ENCODE peak calls at places on chromosomes 12 and 14, in nine cellular contexts. One of them, this sample, is unnamed.

GRCh38 chr12:82896979-82897378 is 210.3 kb downstream of the TMTC2 start:
- DNase-seq in MCF 10A: peak
- DNase-seq in cardiac fibroblast: peak
- DNase-seq in NCI-H1417: no peak
- DNase-seq in psoas muscle: no peak
- DNase-seq in CD4-positive, alpha-beta T cell: no peak
- DNase-seq in H9: no peak
- DNase-seq in CD8-positive, alpha-beta T cell: no peak
- DNase-seq in T-helper 9 cell: no peak
- DNase-seq in this sample: no peak

GRCh38 chr12:49912345-49912744 is 8.6 kb upstream of the FAIM2 start:
- DNase-seq in MCF 10A: no peak
- DNase-seq in cardiac fibroblast: no peak
- DNase-seq in NCI-H1417: no peak
- DNase-seq in psoas muscle: peak
- DNase-seq in CD4-positive, alpha-beta T cell: no peak
- DNase-seq in H9: peak
- DNase-seq in CD8-positive, alpha-beta T cell: no peak
- DNase-seq in T-helper 9 cell: no peak
- DNase-seq in this sample: no peak

GRCh38 chr14:69316449-69317391 is 56.8 kb downstream of the GALNT16 start:
- DNase-seq in MCF 10A: peak
- DNase-seq in cardiac fibroblast: peak
- DNase-seq in NCI-H1417: no peak
- DNase-seq in psoas muscle: peak
- DNase-seq in CD4-positive, alpha-beta T cell: no peak
- DNase-seq in H9: peak
- DNase-seq in CD8-positive, alpha-beta T cell: no peak
- DNase-seq in T-helper 9 cell: no peak
- DNase-seq in this sample: peak

GRCh38 chr12:31491819-31492598 is 98.9 kb downstream of the DENND5B start:
- DNase-seq in MCF 10A: peak
- DNase-seq in cardiac fibroblast: peak
- DNase-seq in NCI-H1417: no peak
- DNase-seq in psoas muscle: no peak
- DNase-seq in CD4-positive, alpha-beta T cell: no peak
- DNase-seq in H9: no peak
- DNase-seq in CD8-positive, alpha-beta T cell: no peak
- DNase-seq in T-helper 9 cell: no peak
- DNase-seq in this sample: peak

GRCh38 chr14:91412939-91413338 is 4.7 kb downstream of the CCDC88C start:
- DNase-seq in MCF 10A: no peak
- DNase-seq in cardiac fibroblast: no peak
- DNase-seq in NCI-H1417: no peak
- DNase-seq in psoas muscle: no peak
- DNase-seq in CD4-positive, alpha-beta T cell: no peak
- DNase-seq in H9: no peak
- DNase-seq in CD8-positive, alpha-beta T cell: no peak
- DNase-seq in T-helper 9 cell: no peak
- DNase-seq in this sample: no peak

GRCh38 chr12:57887631-57888406 is 41.3 kb upstream of the CTDSP2 start:
- DNase-seq in MCF 10A: peak
- DNase-seq in cardiac fibroblast: peak
- DNase-seq in NCI-H1417: peak
- DNase-seq in psoas muscle: no peak
- DNase-seq in CD4-positive, alpha-beta T cell: no peak
- DNase-seq in H9: peak
- DNase-seq in CD8-positive, alpha-beta T cell: no peak
- DNase-seq in T-helper 9 cell: no peak
- DNase-seq in this sample: peak

GRCh38 chr12:128259556-128260070 is 7.4 kb upstream of the TMEM132C start:
- DNase-seq in MCF 10A: no peak
- DNase-seq in cardiac fibroblast: peak
- DNase-seq in NCI-H1417: peak
- DNase-seq in psoas muscle: no peak
- DNase-seq in CD4-positive, alpha-beta T cell: no peak
- DNase-seq in H9: peak
- DNase-seq in CD8-positive, alpha-beta T cell: no peak
- DNase-seq in T-helper 9 cell: no peak
- DNase-seq in this sample: no peak

GRCh38 chr14:94362614-94363133 is 25.7 kb downstream of the SERPINA1 start:
- DNase-seq in MCF 10A: no peak
- DNase-seq in cardiac fibroblast: no peak
- DNase-seq in NCI-H1417: no peak
- DNase-seq in psoas muscle: no peak
- DNase-seq in CD4-positive, alpha-beta T cell: no peak
- DNase-seq in H9: no peak
- DNase-seq in CD8-positive, alpha-beta T cell: no peak
- DNase-seq in T-helper 9 cell: no peak
- DNase-seq in this sample: no peak

GRCh38 chr12:13112968-13113367 is 9.5 kb upstream of the GSG1 start:
- DNase-seq in MCF 10A: no peak
- DNase-seq in cardiac fibroblast: no peak
- DNase-seq in NCI-H1417: no peak
- DNase-seq in psoas muscle: no peak
- DNase-seq in CD4-positive, alpha-beta T cell: no peak
- DNase-seq in H9: no peak
- DNase-seq in CD8-positive, alpha-beta T cell: no peak
- DNase-seq in T-helper 9 cell: no peak
- DNase-seq in this sample: no peak